ENCODE peak calls at places on chromosomes 5 and 9, in four cellular contexts. One of them, this sample, is unnamed. For H3K36me3 and H3K4me1, the result is how much of the 10 kb centered on the place peaks cover.

GRCh38 chr5:53490747-53491146 is 10.3 kb downstream of the FST start:
- DNase-seq in stomach: no peak
- DNase-seq in heart left ventricle: no peak
- DNase-seq in upper lobe of right lung: no peak
- DNase-seq in this sample: no peak

GRCh38 chr5:177212242-177212641 is 78.7 kb downstream of the NSD1 start:
- DNase-seq in stomach: no peak
- DNase-seq in heart left ventricle: no peak
- DNase-seq in upper lobe of right lung: no peak
- DNase-seq in this sample: no peak

GRCh38 chr9:130305381-130305780 is 39.8 kb downstream of the HMCN2 start:
- DNase-seq in stomach: no peak
- DNase-seq in heart left ventricle: peak
- DNase-seq in upper lobe of right lung: no peak
- DNase-seq in this sample: peak

GRCh38 chr5:92119110-92119509 is 736.0 kb upstream of the ARRDC3 start:
- DNase-seq in stomach: no peak
- DNase-seq in heart left ventricle: no peak
- DNase-seq in upper lobe of right lung: no peak
- DNase-seq in this sample: no peak

GRCh38 chr9:112042244-112042638 is 132.9 kb downstream of the SUSD1 start:
- DNase-seq in stomach: no peak
- DNase-seq in heart left ventricle: no peak
- DNase-seq in upper lobe of right lung: no peak
- DNase-seq in this sample: no peak

GRCh38 chr9:133683494-133684460 is 47.6 kb downstream of the DBH start:
- DNase-seq in stomach: no peak
- DNase-seq in heart left ventricle: peak
- DNase-seq in upper lobe of right lung: no peak
- DNase-seq in this sample: peak

GRCh38 chr9:33446507-33447403 is 638 bp downstream of the AQP3 start:
- DNase-seq in stomach: peak
- DNase-seq in heart left ventricle: no peak
- DNase-seq in upper lobe of right lung: peak
- DNase-seq in this sample: peak

GRCh38 chr9:98873535-98874432 is 66.3 kb downstream of the GALNT12 start:
- DNase-seq in stomach: peak
- DNase-seq in heart left ventricle: peak
- DNase-seq in upper lobe of right lung: no peak
- DNase-seq in this sample: peak

GRCh38 chr5:157740211-157740610 is 3.3 kb upstream of the LSM11 start:
- DNase-seq in stomach: no peak
- DNase-seq in heart left ventricle: no peak
- DNase-seq in upper lobe of right lung: no peak
- DNase-seq in this sample: no peak

GRCh38 chr5:72465601-72466563 is 41.3 kb downstream of the ZNF366 start:
- DNase-seq in stomach: no peak
- DNase-seq in heart left ventricle: no peak
- DNase-seq in upper lobe of right lung: no peak
- DNase-seq in this sample: no peak

GRCh38 chr5:54363669-54364068 is 53.3 kb upstream of the ARL15 start:
- DNase-seq in stomach: no peak
- DNase-seq in heart left ventricle: no peak
- DNase-seq in upper lobe of right lung: no peak
- DNase-seq in this sample: no peak

GRCh38 chr9:108750656-108751175 is 105.1 kb downstream of the ACTL7B start:
- DNase-seq in stomach: no peak
- DNase-seq in heart left ventricle: no peak
- DNase-seq in upper lobe of right lung: no peak
- DNase-seq in this sample: no peak

GRCh38 chr9:38107811-38108304 is 38.8 kb upstream of the SHB start:
- DNase-seq in stomach: peak
- DNase-seq in heart left ventricle: no peak
- DNase-seq in upper lobe of right lung: no peak
- DNase-seq in this sample: no peak

GRCh38 chr9:95230046-95230445 is 87.5 kb downstream of the FANCC start:
- DNase-seq in stomach: no peak
- DNase-seq in heart left ventricle: no peak
- DNase-seq in upper lobe of right lung: no peak
- DNase-seq in this sample: no peak

GRCh38 chr5:7815757-7816534 is 35.0 kb downstream of the CFAP90 start:
- DNase-seq in stomach: peak
- DNase-seq in heart left ventricle: peak
- DNase-seq in upper lobe of right lung: peak
- DNase-seq in this sample: peak

GRCh38 chr9:136240941-136241340 is 4.7 kb downstream of the QSOX2 start:
- DNase-seq in stomach: no peak
- DNase-seq in heart left ventricle: no peak
- DNase-seq in upper lobe of right lung: no peak
- DNase-seq in this sample: no peak

GRCh38 chr5:147464211-147464610 is 45.7 kb downstream of the DPYSL3 start:
- DNase-seq in stomach: no peak
- DNase-seq in heart left ventricle: no peak
- DNase-seq in upper lobe of right lung: no peak
- DNase-seq in this sample: no peak

GRCh38 chr9:95018099-95018927 is 291.8 kb downstream of the AOPEP start:
- DNase-seq in stomach: no peak
- DNase-seq in heart left ventricle: peak
- DNase-seq in upper lobe of right lung: peak
- DNase-seq in this sample: peak

GRCh38 chr5:167710444-167711025 is 580.9 kb upstream of the WWC1 start:
- DNase-seq in stomach: no peak
- DNase-seq in heart left ventricle: no peak
- DNase-seq in upper lobe of right lung: no peak
- DNase-seq in this sample: no peak

GRCh38 chr5:97550164-97550563 is 367.1 kb upstream of the RIOK2 start:
- DNase-seq in stomach: no peak
- DNase-seq in heart left ventricle: no peak
- DNase-seq in upper lobe of right lung: no peak
- DNase-seq in this sample: no peak

GRCh38 chr9:16509946-16510504 is 360.4 kb downstream of the BNC2 start:
- DNase-seq in stomach: no peak
- DNase-seq in heart left ventricle: no peak
- DNase-seq in upper lobe of right lung: no peak
- DNase-seq in this sample: no peak

GRCh38 chr9:113309204-113309813 is 6.1 kb upstream of the RNF183 start:
- DNase-seq in stomach: peak
- DNase-seq in heart left ventricle: no peak
- DNase-seq in upper lobe of right lung: no peak
- DNase-seq in this sample: no peak

GRCh38 chr9:7298123-7298522 is 501.5 kb downstream of the DMAC1 start:
- DNase-seq in stomach: no peak
- DNase-seq in heart left ventricle: no peak
- DNase-seq in upper lobe of right lung: no peak
- DNase-seq in this sample: no peak

GRCh38 chr9:121895836-121896544 is 197.1 kb downstream of the TTLL11 start:
- DNase-seq in stomach: peak
- DNase-seq in heart left ventricle: no peak
- DNase-seq in upper lobe of right lung: no peak
- DNase-seq in this sample: no peak

GRCh38 chr9:93086445-93087224 is 9.4 kb upstream of the CARD19 start:
- DNase-seq in stomach: no peak
- DNase-seq in heart left ventricle: no peak
- DNase-seq in upper lobe of right lung: peak
- DNase-seq in this sample: peak

GRCh38 chr5:180139731-180140626 is 68.4 kb upstream of the RNF130 start:
- DNase-seq in stomach: peak
- DNase-seq in heart left ventricle: no peak
- DNase-seq in upper lobe of right lung: no peak
- DNase-seq in this sample: peak

GRCh38 chr5:7422262-7422661 is 26.3 kb downstream of the ADCY2 start:
- DNase-seq in stomach: no peak
- DNase-seq in heart left ventricle: no peak
- DNase-seq in upper lobe of right lung: no peak
- DNase-seq in this sample: no peak

GRCh38 chr5:69167488-69167845 is 517 bp downstream of the CCNB1 start:
- DNase-seq in stomach: no peak
- DNase-seq in heart left ventricle: no peak
- DNase-seq in upper lobe of right lung: no peak
- DNase-seq in this sample: no peak

GRCh38 chr9:20382460-20383071 is 239.7 kb downstream of the MLLT3 start:
- DNase-seq in stomach: no peak
- DNase-seq in heart left ventricle: no peak
- DNase-seq in upper lobe of right lung: no peak
- DNase-seq in this sample: no peak

GRCh38 chr5:80761176-80761575 is 106.4 kb upstream of the DHFR start:
- DNase-seq in stomach: no peak
- DNase-seq in heart left ventricle: no peak
- DNase-seq in upper lobe of right lung: no peak
- DNase-seq in this sample: no peak

GRCh38 chr5:93277001-93277400 is 304.0 kb downstream of the NR2F1-AS1 start:
- DNase-seq in stomach: no peak
- DNase-seq in heart left ventricle: no peak
- DNase-seq in upper lobe of right lung: no peak
- DNase-seq in this sample: no peak

GRCh38 chr5:120146787-120147186 is 317.3 kb upstream of the PRR16 start:
- DNase-seq in stomach: no peak
- DNase-seq in heart left ventricle: no peak
- DNase-seq in upper lobe of right lung: no peak
- DNase-seq in this sample: no peak

GRCh38 chr5:120152472-120152871 is 311.6 kb upstream of the PRR16 start:
- DNase-seq in stomach: no peak
- DNase-seq in heart left ventricle: no peak
- DNase-seq in upper lobe of right lung: no peak
- DNase-seq in this sample: no peak

GRCh38 chr5:120150770-120151169 is 313.3 kb upstream of the PRR16 start:
- DNase-seq in stomach: no peak
- DNase-seq in heart left ventricle: no peak
- DNase-seq in upper lobe of right lung: no peak
- DNase-seq in this sample: no peak

GRCh38 chr5:120151825-120152224 is 312.3 kb upstream of the PRR16 start:
- DNase-seq in stomach: no peak
- DNase-seq in heart left ventricle: no peak
- DNase-seq in upper lobe of right lung: no peak
- DNase-seq in this sample: no peak

GRCh38 chr5:120151181-120151580 is 312.9 kb upstream of the PRR16 start:
- DNase-seq in stomach: no peak
- DNase-seq in heart left ventricle: no peak
- DNase-seq in upper lobe of right lung: no peak
- DNase-seq in this sample: no peak
- H3K36me3 ChIP-seq in stomach: under half
- H3K36me3 ChIP-seq in heart left ventricle: under half
- H3K36me3 ChIP-seq in upper lobe of right lung: under half
- H3K36me3 ChIP-seq in this sample: under half

GRCh38 chr9:530681-531080 is 310.8 kb upstream of the DMRT1 start:
- DNase-seq in stomach: no peak
- DNase-seq in heart left ventricle: no peak
- DNase-seq in upper lobe of right lung: no peak
- DNase-seq in this sample: no peak

GRCh38 chr9:536597-537511 is 304.6 kb upstream of the DMRT1 start:
- DNase-seq in stomach: no peak
- DNase-seq in heart left ventricle: no peak
- DNase-seq in upper lobe of right lung: no peak
- DNase-seq in this sample: no peak

GRCh38 chr9:534886-535285 is 306.6 kb upstream of the DMRT1 start:
- DNase-seq in stomach: peak
- DNase-seq in heart left ventricle: no peak
- DNase-seq in upper lobe of right lung: no peak
- DNase-seq in this sample: no peak

GRCh38 chr9:532707-533106 is 308.8 kb upstream of the DMRT1 start:
- DNase-seq in stomach: peak
- DNase-seq in heart left ventricle: no peak
- DNase-seq in upper lobe of right lung: no peak
- DNase-seq in this sample: no peak

DNA sequence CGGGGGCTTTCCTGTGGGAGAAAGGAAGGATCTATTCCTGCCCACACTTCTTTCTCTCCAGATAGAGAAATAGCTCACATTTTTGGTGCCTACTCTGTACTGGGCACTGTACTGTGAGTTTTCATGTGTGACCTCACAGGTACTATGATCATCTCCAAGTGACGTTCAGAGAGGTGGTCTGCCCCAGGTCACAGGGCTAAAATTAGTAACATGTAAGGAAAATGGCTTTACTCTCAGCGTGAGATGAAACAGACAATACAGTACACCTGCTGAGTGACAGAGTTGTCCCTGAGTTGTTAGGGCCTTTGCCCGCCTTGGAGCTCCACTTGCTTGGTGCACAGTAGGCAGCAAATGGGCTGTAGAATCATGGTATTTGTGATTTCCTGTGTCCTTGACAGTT is 306.1 kb upstream of the DMRT1 start:
- DNase-seq in stomach: no peak
- DNase-seq in heart left ventricle: no peak
- DNase-seq in upper lobe of right lung: no peak
- DNase-seq in this sample: no peak
- H3K4me1 ChIP-seq in stomach: under half
- H3K4me1 ChIP-seq in heart left ventricle: under half
- H3K4me1 ChIP-seq in upper lobe of right lung: under half
- H3K4me1 ChIP-seq in this sample: under half

DNA sequence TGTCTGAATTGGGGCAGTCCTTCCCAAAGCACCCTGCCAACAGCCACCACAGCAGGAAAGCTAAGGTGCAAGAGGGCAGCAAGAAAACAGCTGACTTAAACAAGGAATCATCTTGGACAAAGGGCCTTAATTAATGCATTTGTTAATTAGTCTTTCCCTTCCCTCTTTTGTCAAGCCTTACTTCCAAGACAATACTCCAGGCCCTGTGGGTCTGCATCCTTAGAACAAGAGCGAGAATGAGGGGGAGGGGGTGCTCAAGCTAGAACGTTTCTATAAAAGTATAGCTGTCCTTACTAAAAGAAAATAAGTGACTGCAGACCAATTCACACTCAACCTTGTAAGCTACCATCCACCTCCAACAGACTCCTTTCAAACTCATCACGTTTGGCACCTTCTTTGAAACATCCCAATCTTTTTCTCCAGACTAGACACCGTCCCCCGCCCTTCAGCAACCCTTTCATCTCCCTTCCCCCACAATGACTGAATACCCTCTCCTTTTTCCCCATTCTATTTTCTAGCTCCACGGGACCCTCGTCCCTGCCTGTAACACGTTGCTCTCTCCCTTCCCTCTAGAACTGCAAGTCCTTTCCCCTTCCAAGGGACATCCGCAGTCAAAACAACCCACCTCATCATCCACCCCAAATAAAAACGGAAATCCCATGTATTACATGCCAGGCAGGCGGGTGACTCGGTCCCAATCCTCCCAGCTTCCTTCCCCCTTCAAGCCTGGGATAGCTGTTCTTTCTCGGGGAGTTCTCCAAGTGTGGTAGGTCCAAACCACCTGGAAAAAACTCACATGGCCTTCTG is 85.8 kb upstream of the RNF38 start:
- DNase-seq in stomach: no peak
- DNase-seq in heart left ventricle: no peak
- DNase-seq in upper lobe of right lung: no peak
- DNase-seq in this sample: no peak
- H3K27ac ChIP-seq in stomach: peak
- H3K27ac ChIP-seq in heart left ventricle: peak
- H3K27ac ChIP-seq in upper lobe of right lung: peak
- H3K27ac ChIP-seq in this sample: peak

DNA sequence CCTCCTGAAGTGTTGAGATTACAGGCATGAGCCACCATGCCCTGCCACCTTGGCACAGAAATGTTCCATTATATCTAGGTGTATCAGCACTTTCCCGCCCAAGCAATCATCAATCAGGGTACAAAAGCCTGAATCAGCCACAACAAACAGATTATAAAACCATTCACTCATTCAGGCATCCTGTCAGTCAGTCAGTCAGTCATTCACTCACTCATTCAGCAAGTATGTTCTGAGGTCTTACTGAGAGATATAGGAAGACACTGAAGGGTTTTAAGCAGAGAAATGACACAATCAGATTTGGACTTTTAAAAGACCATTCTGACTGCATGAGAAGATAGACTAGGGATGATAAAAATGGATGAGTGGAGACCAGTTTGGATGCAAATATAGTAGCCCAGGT is 13.1 kb downstream of the PSMD5 start:
- DNase-seq in stomach: no peak
- DNase-seq in heart left ventricle: no peak
- DNase-seq in upper lobe of right lung: no peak
- DNase-seq in this sample: no peak
- H3K36me3 ChIP-seq in stomach: half or more
- H3K36me3 ChIP-seq in heart left ventricle: under half
- H3K36me3 ChIP-seq in upper lobe of right lung: half or more
- H3K36me3 ChIP-seq in this sample: under half